ENCODE peak calls at places on chromosomes 4 and X, in nine cellular contexts. U, G, J, C, S, P, E, M and B are unnamed samples.

GRCh38 chrX:65707153-65707552 is 39.7 kb downstream of the MSN start:
- DNase-seq in U (peak; percentile 40), G (no peak), J (no peak), C (no peak), S (no peak), P (no peak), E (no peak), M (no peak), B (no peak)

GRCh38 chr4:120769227-120769626 is 153.3 kb downstream of the PRDM5 start:
- DNase-seq in U (no peak), G (no peak), J (no peak), C (no peak), S (no peak), P (no peak), E (no peak), M (no peak), B (no peak)

GRCh38 chr4:184593461-184593860 is 55.8 kb downstream of the CASP3 start:
- DNase-seq in U (no peak), G (no peak), J (no peak), C (no peak), S (no peak), P (no peak), E (no peak), M (no peak), B (no peak)

GRCh38 chr4:3276961-3277360 is 15.9 kb upstream of the RGS12 start:
- DNase-seq in U (peak; percentile 31), G (no peak), J (peak; percentile 60), C (no peak), S (no peak), P (no peak), E (peak; percentile 89), M (no peak), B (peak; percentile 39)

GRCh38 chrX:119399772-119400101 is 601 bp downstream of the SLC25A43 start:
- DNase-seq in U (no peak), G (no peak), J (no peak), C (peak; percentile 1), S (no peak), P (no peak), E (no peak), M (no peak), B (no peak)

GRCh38 chrX:72685018-72685417 is 29.1 kb downstream of the PHKA1 start:
- DNase-seq in U (no peak), G (no peak), J (no peak), C (no peak), S (no peak), P (no peak), E (no peak), M (no peak), B (no peak)

GRCh38 chr4:75672461-75673026 is 667 bp downstream of the G3BP2 start:
- DNase-seq in U (peak; percentile 49), G (peak; percentile 88), J (peak; percentile 62), C (peak; percentile 73), S (peak; percentile 46), P (no peak), E (peak; percentile 88), M (peak; percentile 72), B (peak; percentile 60)

GRCh38 chr4:105544517-105544916 is 7.9 kb upstream of the ARHGEF38 start:
- DNase-seq in U (no peak), G (no peak), J (no peak), C (no peak), S (no peak), P (no peak), E (no peak), M (no peak), B (no peak)

GRCh38 chr4:153252122-153252521 is 47.9 kb downstream of the TRIM2 start:
- DNase-seq in U (no peak), G (peak; percentile 40), J (no peak), C (no peak), S (no peak), P (no peak), E (no peak), M (no peak), B (no peak)

GRCh38 chr4:183146478-183146877 is 47.4 kb downstream of the WWC2 start:
- DNase-seq in U (peak; percentile 66), G (no peak), J (peak; percentile 54), C (no peak), S (no peak), P (no peak), E (no peak), M (no peak), B (peak; percentile 24)